ENCODE peak calls at places on chromosomes 7 and 10, in nine cellular contexts. One of them, this sample, is unnamed. For H3K9me3, the result is how much of the 10 kb centered on the place peaks cover.

GRCh38 chr10:124647421-124648130 is 96.6 kb downstream of the FAM53B start:
- DNase-seq in OCI-LY7: peak
- DNase-seq in psoas muscle: peak
- DNase-seq in upper lobe of right lung: peak
- DNase-seq in endodermal cell: peak
- DNase-seq in left ventricle myocardium inferior: peak
- DNase-seq in mucosa of descending colon: peak
- DNase-seq in fibroblast of lung: no peak
- DNase-seq in A549: peak
- DNase-seq in this sample: peak

GRCh38 chr10:33734393-33735110 is 400.1 kb upstream of the NRP1 start:
- DNase-seq in OCI-LY7: no peak
- DNase-seq in psoas muscle: no peak
- DNase-seq in upper lobe of right lung: no peak
- DNase-seq in endodermal cell: no peak
- DNase-seq in left ventricle myocardium inferior: no peak
- DNase-seq in mucosa of descending colon: no peak
- DNase-seq in fibroblast of lung: peak
- DNase-seq in A549: no peak
- DNase-seq in this sample: no peak

GRCh38 chr7:107742678-107743566 is 1.0 kb upstream of the CBLL1 start:
- DNase-seq in OCI-LY7: no peak
- DNase-seq in psoas muscle: peak
- DNase-seq in upper lobe of right lung: peak
- DNase-seq in endodermal cell: peak
- DNase-seq in left ventricle myocardium inferior: peak
- DNase-seq in mucosa of descending colon: peak
- DNase-seq in fibroblast of lung: no peak
- DNase-seq in A549: peak
- DNase-seq in this sample: peak

GRCh38 chr7:114934758-114935157 is 12.9 kb downstream of the MDFIC start:
- DNase-seq in OCI-LY7: no peak
- DNase-seq in psoas muscle: no peak
- DNase-seq in upper lobe of right lung: no peak
- DNase-seq in endodermal cell: no peak
- DNase-seq in left ventricle myocardium inferior: no peak
- DNase-seq in mucosa of descending colon: no peak
- DNase-seq in fibroblast of lung: peak
- DNase-seq in A549: no peak
- DNase-seq in this sample: no peak

GRCh38 chr10:13987472-13987871 is 343.3 kb downstream of the FRMD4A start:
- DNase-seq in OCI-LY7: no peak
- DNase-seq in psoas muscle: no peak
- DNase-seq in upper lobe of right lung: no peak
- DNase-seq in endodermal cell: no peak
- DNase-seq in left ventricle myocardium inferior: no peak
- DNase-seq in mucosa of descending colon: no peak
- DNase-seq in fibroblast of lung: peak
- DNase-seq in A549: no peak
- DNase-seq in this sample: no peak

GRCh38 chr7:112646787-112647186 is 143.4 kb downstream of the TMEM168 start:
- DNase-seq in OCI-LY7: no peak
- DNase-seq in psoas muscle: no peak
- DNase-seq in upper lobe of right lung: no peak
- DNase-seq in endodermal cell: peak
- DNase-seq in left ventricle myocardium inferior: no peak
- DNase-seq in mucosa of descending colon: peak
- DNase-seq in fibroblast of lung: no peak
- DNase-seq in A549: no peak
- DNase-seq in this sample: no peak

GRCh38 chr7:1804310-1804709 is 134.2 kb downstream of the ELFN1 start:
- DNase-seq in OCI-LY7: no peak
- DNase-seq in psoas muscle: no peak
- DNase-seq in upper lobe of right lung: peak
- DNase-seq in endodermal cell: no peak
- DNase-seq in left ventricle myocardium inferior: no peak
- DNase-seq in mucosa of descending colon: no peak
- DNase-seq in fibroblast of lung: no peak
- DNase-seq in A549: no peak
- DNase-seq in this sample: no peak

GRCh38 chr7:23893942-23894890 is 184.2 kb downstream of the STK31 start:
- DNase-seq in OCI-LY7: no peak
- DNase-seq in psoas muscle: no peak
- DNase-seq in upper lobe of right lung: no peak
- DNase-seq in endodermal cell: no peak
- DNase-seq in left ventricle myocardium inferior: no peak
- DNase-seq in mucosa of descending colon: no peak
- DNase-seq in fibroblast of lung: peak
- DNase-seq in A549: no peak
- DNase-seq in this sample: no peak

GRCh38 chr7:132464740-132465139 is 111.5 kb downstream of the PLXNA4 start:
- DNase-seq in OCI-LY7: no peak
- DNase-seq in psoas muscle: no peak
- DNase-seq in upper lobe of right lung: no peak
- DNase-seq in endodermal cell: no peak
- DNase-seq in left ventricle myocardium inferior: peak
- DNase-seq in mucosa of descending colon: no peak
- DNase-seq in fibroblast of lung: peak
- DNase-seq in A549: no peak
- DNase-seq in this sample: no peak

GRCh38 chr10:83218205-83218604 is 921.1 kb upstream of the GHITM start:
- DNase-seq in OCI-LY7: no peak
- DNase-seq in psoas muscle: no peak
- DNase-seq in upper lobe of right lung: no peak
- DNase-seq in endodermal cell: peak
- DNase-seq in left ventricle myocardium inferior: no peak
- DNase-seq in mucosa of descending colon: no peak
- DNase-seq in fibroblast of lung: no peak
- DNase-seq in A549: no peak
- DNase-seq in this sample: no peak

GRCh38 chr7:2853147-2853546 is 9.0 kb upstream of the GNA12 start:
- DNase-seq in OCI-LY7: no peak
- DNase-seq in psoas muscle: peak
- DNase-seq in upper lobe of right lung: no peak
- DNase-seq in endodermal cell: no peak
- DNase-seq in left ventricle myocardium inferior: no peak
- DNase-seq in mucosa of descending colon: no peak
- DNase-seq in fibroblast of lung: peak
- DNase-seq in A549: no peak
- DNase-seq in this sample: no peak

GRCh38 chr7:102045681-102046372 is 228.4 kb downstream of the CUX1 start:
- DNase-seq in OCI-LY7: no peak
- DNase-seq in psoas muscle: no peak
- DNase-seq in upper lobe of right lung: peak
- DNase-seq in endodermal cell: no peak
- DNase-seq in left ventricle myocardium inferior: no peak
- DNase-seq in mucosa of descending colon: no peak
- DNase-seq in fibroblast of lung: no peak
- DNase-seq in A549: no peak
- DNase-seq in this sample: no peak

GRCh38 chr7:102044641-102044983 is 227.2 kb downstream of the CUX1 start:
- DNase-seq in OCI-LY7: no peak
- DNase-seq in psoas muscle: no peak
- DNase-seq in upper lobe of right lung: no peak
- DNase-seq in endodermal cell: no peak
- DNase-seq in left ventricle myocardium inferior: no peak
- DNase-seq in mucosa of descending colon: no peak
- DNase-seq in fibroblast of lung: no peak
- DNase-seq in A549: no peak
- DNase-seq in this sample: no peak

GRCh38 chr7:102046373-102047117 is 229.1 kb downstream of the CUX1 start:
- DNase-seq in OCI-LY7: no peak
- DNase-seq in psoas muscle: no peak
- DNase-seq in upper lobe of right lung: peak
- DNase-seq in endodermal cell: no peak
- DNase-seq in left ventricle myocardium inferior: no peak
- DNase-seq in mucosa of descending colon: no peak
- DNase-seq in fibroblast of lung: peak
- DNase-seq in A549: no peak
- DNase-seq in this sample: no peak

GRCh38 chr7:102047167-102047566 is 229.7 kb downstream of the CUX1 start:
- DNase-seq in OCI-LY7: no peak
- DNase-seq in psoas muscle: no peak
- DNase-seq in upper lobe of right lung: no peak
- DNase-seq in endodermal cell: no peak
- DNase-seq in left ventricle myocardium inferior: no peak
- DNase-seq in mucosa of descending colon: no peak
- DNase-seq in fibroblast of lung: no peak
- DNase-seq in A549: no peak
- DNase-seq in this sample: no peak

DNA sequence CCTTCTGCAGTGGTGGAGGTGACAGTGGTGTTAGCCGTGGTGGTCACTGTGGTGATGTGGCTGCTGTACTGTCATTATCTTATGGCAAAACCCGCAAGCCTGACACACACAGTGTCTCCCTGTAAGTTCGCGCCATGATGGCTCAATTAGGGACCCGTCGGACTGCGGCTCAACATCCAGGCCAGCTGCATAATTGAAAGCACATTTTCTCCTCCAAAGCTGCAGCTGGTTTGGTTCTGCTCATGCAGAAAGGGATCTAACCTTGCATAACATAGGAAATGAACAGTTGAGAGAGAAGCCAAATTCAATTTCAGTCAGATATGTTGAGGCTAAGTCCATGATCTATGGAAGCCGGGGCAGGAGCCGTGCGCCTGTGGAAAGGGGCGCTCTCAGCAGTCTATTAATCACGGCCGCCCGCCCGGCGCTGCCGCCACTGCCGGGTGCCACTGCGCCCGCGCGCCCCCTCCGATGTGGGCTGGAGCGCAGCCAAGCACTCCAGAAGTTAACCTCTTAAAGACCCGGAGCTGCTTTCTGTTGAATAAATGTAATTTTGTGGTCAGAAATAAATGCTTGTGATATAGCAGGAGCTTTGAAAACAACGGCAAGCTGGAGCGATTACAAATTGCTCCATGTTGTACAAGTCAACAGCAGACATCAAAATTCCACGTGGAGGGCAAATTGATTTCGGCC is 227.7 kb downstream of the CUX1 start:
- DNase-seq in OCI-LY7: no peak
- DNase-seq in psoas muscle: peak
- DNase-seq in upper lobe of right lung: peak
- DNase-seq in endodermal cell: no peak
- DNase-seq in left ventricle myocardium inferior: peak
- DNase-seq in mucosa of descending colon: no peak
- DNase-seq in fibroblast of lung: peak
- DNase-seq in A549: no peak
- DNase-seq in this sample: peak
- H3K4me3 ChIP-seq in OCI-LY7: no peak
- H3K4me3 ChIP-seq in psoas muscle: peak
- H3K4me3 ChIP-seq in upper lobe of right lung: no peak
- H3K4me3 ChIP-seq in endodermal cell: no peak
- H3K4me3 ChIP-seq in left ventricle myocardium inferior: peak
- H3K4me3 ChIP-seq in mucosa of descending colon: no peak
- H3K4me3 ChIP-seq in fibroblast of lung: no peak
- H3K4me3 ChIP-seq in A549: no peak
- H3K4me3 ChIP-seq in this sample: peak

GRCh38 chr10:37572206-37572605 is 285.2 kb downstream of the ZNF248 start:
- DNase-seq in OCI-LY7: no peak
- DNase-seq in psoas muscle: no peak
- DNase-seq in upper lobe of right lung: no peak
- DNase-seq in endodermal cell: no peak
- DNase-seq in left ventricle myocardium inferior: no peak
- DNase-seq in mucosa of descending colon: no peak
- DNase-seq in fibroblast of lung: no peak
- DNase-seq in A549: no peak
- DNase-seq in this sample: no peak
- H3K9me3 ChIP-seq in OCI-LY7: under half
- H3K9me3 ChIP-seq in psoas muscle: under half
- H3K9me3 ChIP-seq in upper lobe of right lung: under half
- H3K9me3 ChIP-seq in endodermal cell: half or more
- H3K9me3 ChIP-seq in left ventricle myocardium inferior: under half
- H3K9me3 ChIP-seq in mucosa of descending colon: half or more
- H3K9me3 ChIP-seq in fibroblast of lung: under half
- H3K9me3 ChIP-seq in A549: under half
- H3K9me3 ChIP-seq in this sample: under half

DNA sequence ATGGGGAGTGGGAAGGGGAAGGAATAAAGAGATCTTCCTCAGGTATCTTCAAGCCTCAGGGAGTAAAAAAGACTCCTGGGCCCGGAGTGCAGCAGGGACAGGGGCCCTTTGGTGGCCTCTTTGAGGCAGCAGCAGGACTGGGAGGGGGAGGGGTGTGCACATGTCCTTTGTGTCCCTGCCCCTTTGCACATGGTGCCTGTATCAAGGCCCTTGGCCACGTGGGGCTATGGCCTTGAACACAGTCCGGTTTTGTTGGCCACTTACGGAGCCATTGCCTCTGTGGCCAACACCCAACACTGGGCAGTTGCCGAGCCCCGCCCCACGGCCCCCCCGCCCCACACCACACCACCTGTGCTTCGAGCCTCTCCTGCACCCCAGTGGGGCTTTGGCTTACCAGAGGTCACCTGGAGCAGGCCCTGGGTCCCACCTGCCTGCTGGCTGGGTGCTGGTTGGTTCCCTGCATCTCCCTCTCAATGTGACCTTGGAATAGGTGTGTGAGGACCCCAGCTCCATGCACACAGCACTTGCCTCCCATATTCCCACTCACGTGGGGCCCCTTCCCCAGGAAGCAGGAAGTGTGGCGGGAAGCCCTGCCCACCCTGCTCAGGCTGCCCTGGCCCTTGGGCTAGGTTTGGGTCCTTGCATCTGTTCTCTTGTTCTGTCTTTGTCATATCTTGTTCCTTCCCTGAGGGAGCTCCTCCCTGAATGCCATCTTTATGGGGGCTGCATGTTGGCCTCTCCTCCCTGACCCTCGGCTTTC is 5.3 kb downstream of the SAP25 start:
- DNase-seq in OCI-LY7: no peak
- DNase-seq in psoas muscle: peak
- DNase-seq in upper lobe of right lung: peak
- DNase-seq in endodermal cell: peak
- DNase-seq in left ventricle myocardium inferior: no peak
- DNase-seq in mucosa of descending colon: peak
- DNase-seq in fibroblast of lung: no peak
- DNase-seq in A549: no peak
- DNase-seq in this sample: no peak
- H3K4me3 ChIP-seq in OCI-LY7: no peak
- H3K4me3 ChIP-seq in psoas muscle: no peak
- H3K4me3 ChIP-seq in upper lobe of right lung: no peak
- H3K4me3 ChIP-seq in endodermal cell: no peak
- H3K4me3 ChIP-seq in left ventricle myocardium inferior: no peak
- H3K4me3 ChIP-seq in mucosa of descending colon: no peak
- H3K4me3 ChIP-seq in fibroblast of lung: no peak
- H3K4me3 ChIP-seq in A549: no peak
- H3K4me3 ChIP-seq in this sample: no peak

GRCh38 chr10:107232013-107232412 is 67.5 kb upstream of the SORCS1 start:
- DNase-seq in OCI-LY7: no peak
- DNase-seq in psoas muscle: no peak
- DNase-seq in upper lobe of right lung: no peak
- DNase-seq in endodermal cell: no peak
- DNase-seq in left ventricle myocardium inferior: no peak
- DNase-seq in mucosa of descending colon: no peak
- DNase-seq in fibroblast of lung: no peak
- DNase-seq in A549: no peak
- DNase-seq in this sample: no peak

DNA sequence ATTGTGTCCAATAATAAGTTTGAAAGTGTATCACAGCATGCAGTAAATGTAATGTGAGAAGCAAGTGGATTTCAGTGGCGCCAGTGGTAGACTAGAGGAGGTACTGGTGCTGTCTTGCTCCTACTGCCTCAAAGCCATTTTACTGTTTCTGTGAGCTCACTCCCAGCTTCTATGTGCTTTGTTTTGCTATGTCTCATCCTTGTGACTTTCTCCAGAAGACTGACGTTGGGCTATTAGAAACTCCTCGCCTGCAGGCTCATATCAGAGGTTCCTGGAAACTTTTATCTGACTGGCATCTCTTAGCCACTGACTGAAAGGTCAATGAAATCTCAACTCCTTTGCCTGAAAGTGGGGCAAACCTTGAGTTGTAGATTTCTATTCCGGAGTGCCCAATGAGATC is 66.3 kb upstream of the SORCS1 start:
- DNase-seq in OCI-LY7: no peak
- DNase-seq in psoas muscle: no peak
- DNase-seq in upper lobe of right lung: no peak
- DNase-seq in endodermal cell: no peak
- DNase-seq in left ventricle myocardium inferior: no peak
- DNase-seq in mucosa of descending colon: no peak
- DNase-seq in fibroblast of lung: no peak
- DNase-seq in A549: no peak
- DNase-seq in this sample: no peak
- H3K9me3 ChIP-seq in OCI-LY7: under half
- H3K9me3 ChIP-seq in psoas muscle: under half
- H3K9me3 ChIP-seq in upper lobe of right lung: under half
- H3K9me3 ChIP-seq in endodermal cell: under half
- H3K9me3 ChIP-seq in left ventricle myocardium inferior: under half
- H3K9me3 ChIP-seq in mucosa of descending colon: under half
- H3K9me3 ChIP-seq in fibroblast of lung: under half
- H3K9me3 ChIP-seq in A549: under half
- H3K9me3 ChIP-seq in this sample: under half

This sample was measured in lower lobe of right lung.